ENCODE peak calls at places on chromosomes 3 and 15, in ten cellular contexts. V is upper lobe of right lung; Y is anterior cingulate cortex; U is pulmonary artery endothelial cell; L is IMR-90; F is immature natural killer cell; E is sigmoid colon; Z is WTC11; T is activated CD4-positive, alpha-beta T cell treated with anti-CD3 and anti-CD28 coated beads, Interleukin-2, amount 10 ng/mL, durations not matched to agents 7 days and 5 days; P is lower leg skin. G is an unnamed sample.

GRCh38 chr3:183515968-183516851 is 39.3 kb downstream of the KLHL6 start:
- DNase-seq in P (no peak), T (peak; percentile 81), V (no peak), L (no peak), Y (no peak), E (no peak), Z (no peak), F (peak; percentile 67), U (no peak), G (no peak)

GRCh38 chr3:159824341-159824740 is 164.3 kb upstream of the IL12A start:
- DNase-seq in U (no peak), Y (no peak), F (no peak), L (peak; percentile 90), T (no peak), V (no peak), P (no peak), E (no peak), Z (no peak), G (no peak)

GRCh38 chr3:134608957-134609525 is 41.8 kb downstream of the KY start:
- DNase-seq in E (no peak), V (no peak), F (no peak), T (no peak), Z (no peak), P (no peak), Y (no peak), L (no peak), U (no peak), G (no peak)

GRCh38 chr15:70187331-70187730 is 89.6 kb upstream of the TLE3 start:
- DNase-seq in V (peak; percentile 58), P (no peak), F (no peak), T (no peak), L (no peak), Z (no peak), E (peak; percentile 40), Y (no peak), U (no peak), G (no peak)

GRCh38 chr15:43915820-43916660 is 89.2 kb downstream of the WDR76 start:
- DNase-seq in F (no peak), U (no peak), Y (no peak), V (no peak), L (no peak), T (no peak), P (no peak), E (no peak), Z (no peak), G (no peak)

GRCh38 chr3:81394656-81395055 is 366.8 kb downstream of the GBE1 start:
- DNase-seq in E (no peak), L (no peak), Z (no peak), T (no peak), Y (no peak), V (no peak), F (no peak), U (no peak), P (no peak), G (no peak)

GRCh38 chr15:53648934-53649333 is 110.5 kb downstream of the WDR72 start:
- DNase-seq in E (no peak), V (no peak), Z (no peak), L (no peak), T (no peak), F (no peak), P (no peak), Y (no peak), U (no peak), G (no peak)

GRCh38 chr3:27675287-27675686 is 46.8 kb downstream of the EOMES start:
- DNase-seq in E (no peak), F (no peak), U (peak; percentile 47), Y (no peak), T (no peak), P (no peak), V (no peak), L (peak; percentile 47), Z (no peak), G (no peak)

GRCh38 chr3:187615630-187616029 is 54.6 kb downstream of the SST start:
- DNase-seq in P (no peak), E (no peak), U (no peak), L (no peak), V (no peak), Z (no peak), Y (no peak), T (no peak), F (peak; percentile 34), G (no peak)

GRCh38 chr3:141237701-141238521 is 6.3 kb downstream of the PXYLP1 start:
- DNase-seq in E (no peak), V (peak; percentile 92), L (no peak), T (peak; percentile 23), Y (peak; percentile 35), U (no peak), P (no peak), F (no peak), Z (no peak), G (peak; percentile 76)

GRCh38 chr15:68315495-68316007 is 38.0 kb downstream of the FEM1B start:
- DNase-seq in F (no peak), L (peak; percentile 12), Y (no peak), U (no peak), Z (peak; percentile 62), T (no peak), P (no peak), E (no peak), V (peak; percentile 40), G (no peak)

GRCh38 chr3:183766745-183767606 is 58.4 kb downstream of the MAP6D1 start:
- DNase-seq in P (peak; percentile 65), L (peak; percentile 67), T (peak; percentile 83), Y (peak; percentile 65), Z (peak; percentile 80), V (peak; percentile 80), E (peak; percentile 78), F (peak; percentile 67), U (peak; percentile 51), G (peak; percentile 48)

GRCh38 chr15:85137507-85138175 is 156.0 kb downstream of the PDE8A start:
- DNase-seq in Y (no peak), U (no peak), E (no peak), F (no peak), V (no peak), P (no peak), L (peak; percentile 6), Z (no peak), T (no peak), G (no peak)

GRCh38 chr3:8938021-8938420 is 25.3 kb downstream of the RAD18 start:
- DNase-seq in Z (no peak), Y (no peak), V (no peak), E (no peak), U (no peak), T (no peak), P (no peak), L (peak; percentile 59), F (no peak), G (no peak)

GRCh38 chr3:7630351-7630911 is 769.5 kb downstream of the GRM7 start:
- DNase-seq in T (no peak), E (no peak), L (no peak), U (no peak), P (no peak), F (no peak), Z (no peak), V (no peak), Y (no peak), G (no peak)

GRCh38 chr15:60530653-60531052 is 51.7 kb upstream of the ICE2 start:
- DNase-seq in Y (no peak), P (no peak), Z (no peak), T (no peak), V (no peak), E (no peak), L (no peak), F (no peak), U (no peak), G (no peak)

GRCh38 chr3:9347887-9348286 is 15.0 kb upstream of the THUMPD3 start:
- DNase-seq in U (no peak), L (peak; percentile 77), E (no peak), P (no peak), Z (no peak), T (no peak), V (no peak), Y (peak; percentile 8), F (no peak), G (no peak)

GRCh38 chr15:65423977-65424679 is 1.4 kb upstream of the IGDCC4 start:
- DNase-seq in Y (no peak), F (no peak), P (no peak), E (peak; percentile 27), V (no peak), L (peak; percentile 51), T (no peak), U (no peak), Z (no peak), G (peak; percentile 5)

GRCh38 chr15:70061696-70062270 is 35.9 kb downstream of the TLE3 start:
- DNase-seq in P (no peak), E (peak; percentile 56), Z (peak; percentile 1), V (peak; percentile 29), T (no peak), U (no peak), Y (no peak), L (no peak), F (no peak), G (no peak)

GRCh38 chr3:194756460-194757355 is 71.0 kb downstream of the FAM43A start:
- DNase-seq in E (peak; percentile 81), F (no peak), U (no peak), V (no peak), T (no peak), L (no peak), P (no peak), Y (peak; percentile 93), Z (no peak), G (peak; percentile 32)

GRCh38 chr3:64852738-64853137 is 164.9 kb upstream of the ADAMTS9 start:
- DNase-seq in F (no peak), L (no peak), P (no peak), Z (no peak), E (no peak), Y (no peak), T (no peak), U (no peak), V (no peak), G (no peak)

GRCh38 chr15:38758001-38758400 is 193.4 kb upstream of the RASGRP1 start:
- DNase-seq in T (no peak), P (no peak), Z (no peak), Y (no peak), E (no peak), L (peak; percentile 76), F (no peak), V (no peak), U (peak; percentile 1), G (no peak)

GRCh38 chr15:63833246-63833696 is 477 bp downstream of the HERC1 start:
- DNase-seq in L (peak; percentile 36), V (peak; percentile 76), P (no peak), Z (peak; percentile 50), T (peak; percentile 42), Y (no peak), E (peak; percentile 73), U (no peak), F (no peak), G (peak; percentile 32)

GRCh38 chr3:76505202-76505875 is 534.6 kb upstream of the ROBO2 start:
- DNase-seq in Y (no peak), V (no peak), T (no peak), P (no peak), Z (no peak), F (no peak), L (no peak), U (no peak), E (no peak), G (no peak)

GRCh38 chr3:7144696-7145308 is 283.9 kb downstream of the GRM7 start:
- DNase-seq in P (no peak), E (no peak), Y (no peak), T (no peak), F (no peak), V (no peak), L (no peak), Z (peak; percentile 23), U (no peak), G (no peak)

GRCh38 chr3:29503969-29504368 is 223.1 kb downstream of the RBMS3 start:
- DNase-seq in U (no peak), Z (no peak), L (peak; percentile 14), F (no peak), P (peak; percentile 32), Y (no peak), T (no peak), V (no peak), E (peak; percentile 80), G (no peak)

GRCh38 chr15:53072077-53072476 is 281.9 kb upstream of the ONECUT1 start:
- DNase-seq in Z (peak; percentile 86), U (no peak), F (no peak), T (peak; percentile 41), L (peak; percentile 8), P (peak; percentile 59), Y (peak; percentile 22), V (peak; percentile 60), E (no peak), G (no peak)

GRCh38 chr3:180683816-180684215 is 4.5 kb upstream of the CCDC39 start:
- DNase-seq in Y (no peak), P (no peak), V (no peak), F (no peak), T (no peak), Z (no peak), L (no peak), E (no peak), U (no peak), G (no peak)

G was measured in left ventricle myocardium inferior.